ENCODE peak calls at places on chromosomes 3 and 15, in ten cellular contexts. Z is AG04450, V is lower lobe of right lung, N is activated B cell treated with CpG ODN at 0.5 μM for 24 hours, E is endothelial cell, F is AG10803, H is fibroblast of pulmonary artery, A is BJ, L is type B pancreatic cell, O is GM23338. S is an unnamed sample.

GRCh38 chr3:107198522-107199271 is 178.5 kb upstream of the CCDC54 start:
- DNase-seq in A (no peak), L (no peak), F (peak), O (no peak), N (no peak), Z (peak), V (no peak), E (no peak), H (peak), S (no peak)

GRCh38 chr15:71105444-71105843 is 9.8 kb upstream of the THSD4 start:
- DNase-seq in O (no peak), H (no peak), F (no peak), A (no peak), V (no peak), L (no peak), Z (no peak), N (no peak), E (no peak), S (no peak)

GRCh38 chr3:139982404-139982803 is 47.4 kb downstream of the CLSTN2 start:
- DNase-seq in A (no peak), L (no peak), E (no peak), N (no peak), F (no peak), O (peak), H (no peak), Z (no peak), V (no peak), S (no peak)

GRCh38 chr3:44419159-44419922 is 58.1 kb downstream of the ZNF445 start:
- DNase-seq in N (no peak), E (no peak), V (no peak), L (no peak), F (no peak), H (no peak), A (no peak), O (no peak), Z (no peak), S (no peak)

GRCh38 chr3:137000039-137000438 is 42.3 kb downstream of the IL20RB start:
- DNase-seq in F (no peak), O (no peak), V (no peak), L (no peak), E (no peak), H (no peak), N (no peak), A (no peak), Z (no peak), S (no peak)

GRCh38 chr3:129530331-129530761 is 1.9 kb downstream of the RHO start:
- DNase-seq in Z (peak), A (no peak), L (no peak), V (no peak), E (no peak), F (peak), H (peak), N (no peak), O (peak), S (no peak)

GRCh38 chr3:179318876-179319275 is 4.0 kb upstream of the ZNF639 start:
- DNase-seq in Z (no peak), O (no peak), H (no peak), A (no peak), N (no peak), E (no peak), L (no peak), F (no peak), V (no peak), S (no peak)

GRCh38 chr3:24683511-24684384 is 189.1 kb upstream of the THRB start:
- DNase-seq in A (no peak), L (no peak), O (peak), E (peak), Z (peak), F (peak), V (no peak), N (no peak), H (peak), S (no peak)

GRCh38 chr15:88048759-88049158 is 207.8 kb downstream of the NTRK3 start:
- DNase-seq in V (no peak), O (no peak), H (no peak), E (no peak), N (no peak), A (no peak), F (no peak), L (no peak), Z (no peak), S (no peak)

GRCh38 chr3:124217542-124217941 is 225.6 kb upstream of the ROPN1 start:
- DNase-seq in O (peak), E (peak), V (no peak), H (peak), L (peak), Z (peak), N (no peak), A (no peak), F (peak), S (peak)

GRCh38 chr15:94105760-94106159 is 125.6 kb upstream of the MCTP2 start:
- DNase-seq in E (no peak), O (peak), H (no peak), V (no peak), L (no peak), N (no peak), F (no peak), Z (no peak), A (no peak), S (no peak)

GRCh38 chr15:77352932-77353331 is 67.0 kb downstream of the PEAK1 start:
- DNase-seq in Z (no peak), N (no peak), V (no peak), L (no peak), H (no peak), F (peak), O (no peak), E (no peak), A (no peak), S (no peak)

GRCh38 chr15:38254065-38254883 is 1.6 kb downstream of the SPRED1 start:
- DNase-seq in Z (no peak), N (no peak), A (no peak), O (no peak), E (peak), H (peak), F (peak), L (no peak), V (peak), S (no peak)

GRCh38 chr3:181311186-181311585 is 321.6 kb upstream of the DNAJC19 start:
- DNase-seq in H (no peak), O (no peak), N (no peak), F (no peak), E (no peak), L (no peak), Z (no peak), A (no peak), V (no peak), S (no peak)

GRCh38 chr3:134239538-134239937 is 11.1 kb downstream of the RYK start:
- DNase-seq in F (no peak), E (no peak), A (no peak), N (no peak), O (no peak), H (no peak), V (no peak), Z (no peak), L (no peak), S (no peak)

GRCh38 chr3:159765025-159765859 is 223.4 kb upstream of the IL12A start:
- DNase-seq in Z (peak), F (peak), N (no peak), E (peak), O (peak), A (peak), V (peak), L (no peak), H (peak), S (peak)

GRCh38 chr15:84034831-84035753 is 200.5 kb upstream of the GOLGA6L4 start:
- DNase-seq in N (no peak), A (no peak), E (peak), F (peak), O (peak), V (no peak), Z (peak), H (peak), L (no peak), S (no peak)

GRCh38 chr3:19946832-19947548 is at the start of gene RAB5A:
- DNase-seq in A (peak), H (peak), N (peak), E (peak), V (peak), F (peak), Z (peak), O (peak), L (peak), S (peak)

GRCh38 chr3:19948192-19948591 is 1.3 kb downstream of the RAB5A start:
- DNase-seq in O (no peak), H (no peak), Z (no peak), L (no peak), A (no peak), N (no peak), F (no peak), E (no peak), V (no peak), S (no peak)

GRCh38 chr3:19947549-19948071 is 713 bp downstream of the RAB5A start:
- DNase-seq in Z (no peak), A (no peak), N (peak), L (peak), O (peak), E (peak), V (peak), H (peak), F (peak), S (no peak)

GRCh38 chr3:19946291-19946831 is 536 bp upstream of the RAB5A start:
- DNase-seq in V (no peak), E (no peak), L (no peak), A (no peak), H (no peak), O (no peak), Z (no peak), F (no peak), N (no peak), S (no peak)

DNA sequence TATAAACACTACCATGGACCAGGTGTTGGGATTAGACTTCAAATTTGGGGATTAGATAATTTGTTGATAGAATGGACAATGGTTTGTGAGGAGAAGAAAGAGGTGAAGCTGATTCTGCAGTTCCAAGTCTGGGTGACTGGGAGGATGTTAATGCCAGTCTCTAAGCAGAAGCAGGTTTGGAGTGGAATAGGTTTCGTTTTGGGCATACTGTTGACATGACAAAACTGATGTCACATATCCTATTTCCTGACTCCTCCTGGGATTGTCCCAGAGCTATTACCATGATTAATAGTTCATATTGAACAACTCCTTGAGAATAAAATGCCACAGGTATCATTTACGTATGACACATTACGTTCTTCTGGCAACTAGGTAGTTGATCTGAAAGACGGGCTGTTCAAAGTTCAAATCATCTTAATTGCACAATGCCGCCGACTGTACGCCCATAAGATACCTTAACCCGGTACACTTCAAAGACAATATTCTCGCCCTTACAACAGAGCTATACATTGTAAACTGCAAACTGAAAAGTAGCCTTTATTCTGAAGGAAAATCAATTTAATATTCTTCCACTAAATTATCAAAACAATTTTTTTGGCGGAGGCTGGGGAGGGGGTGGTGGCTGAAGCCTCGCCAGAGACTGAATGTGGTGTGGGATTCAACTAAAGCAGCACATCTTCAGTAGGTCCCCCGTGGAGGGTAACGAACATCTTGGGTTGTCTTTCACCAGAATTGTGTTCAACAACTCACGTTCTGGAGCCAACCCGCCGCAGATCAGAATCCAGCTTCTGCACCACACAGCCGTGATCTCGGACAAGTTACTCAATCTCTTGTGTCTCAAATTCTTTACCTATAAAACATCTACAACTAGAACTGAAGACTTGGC is 1.2 kb upstream of the RAB5A start:
- DNase-seq in Z (no peak), L (no peak), O (no peak), V (no peak), N (no peak), E (no peak), A (no peak), F (peak), H (no peak), S (no peak)
- TF ChIP-seq CTCF in Z (no peak), L (no peak), O (no peak), V (no peak), N (no peak), E (no peak), A (no peak), F (no peak), H (no peak), S (no peak)

GRCh38 chr15:89860446-89860845 is 33.3 kb downstream of the AP3S2 start:
- DNase-seq in A (no peak), H (no peak), E (no peak), L (no peak), O (no peak), N (no peak), F (no peak), Z (no peak), V (no peak), S (no peak)

GRCh38 chr15:89860851-89861360 is 32.9 kb downstream of the AP3S2 start:
- DNase-seq in E (no peak), Z (no peak), L (no peak), O (no peak), A (no peak), H (no peak), F (no peak), V (no peak), N (no peak), S (no peak)

GRCh38 chr15:89855948-89856347 is 37.8 kb downstream of the AP3S2 start:
- DNase-seq in A (no peak), E (no peak), N (no peak), Z (no peak), O (no peak), H (no peak), F (no peak), L (no peak), V (no peak), S (no peak)

GRCh38 chr15:89858661-89859458 is 34.9 kb downstream of the AP3S2 start:
- DNase-seq in N (no peak), Z (no peak), O (no peak), V (no peak), E (no peak), H (no peak), A (no peak), L (no peak), F (no peak), S (no peak)

DNA sequence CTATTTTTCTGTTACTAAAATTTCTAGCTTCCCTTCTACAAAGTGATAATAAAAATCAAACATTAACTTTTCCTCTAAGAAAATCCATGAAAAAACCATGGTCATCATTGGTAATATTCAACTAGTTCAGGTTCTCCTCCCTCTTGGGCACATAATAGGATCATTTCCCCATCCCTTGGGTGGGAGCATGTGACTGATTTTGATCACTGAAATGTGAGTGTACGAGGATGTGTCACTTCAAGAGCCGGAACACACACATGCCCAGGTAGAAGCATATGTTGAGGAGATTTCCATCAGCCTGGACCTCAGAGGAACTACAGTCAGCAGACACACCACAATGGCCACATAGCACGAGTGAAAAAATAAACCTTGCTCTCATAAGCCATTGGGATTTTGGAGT is 36.1 kb downstream of the AP3S2 start:
- DNase-seq in L (no peak), F (no peak), Z (no peak), O (no peak), A (no peak), H (no peak), N (no peak), E (no peak), V (no peak), S (no peak)
- TF ChIP-seq CTCF in L (no peak), F (no peak), Z (no peak), O (no peak), A (no peak), H (no peak), N (no peak), E (no peak), V (no peak), S (no peak)

DNA sequence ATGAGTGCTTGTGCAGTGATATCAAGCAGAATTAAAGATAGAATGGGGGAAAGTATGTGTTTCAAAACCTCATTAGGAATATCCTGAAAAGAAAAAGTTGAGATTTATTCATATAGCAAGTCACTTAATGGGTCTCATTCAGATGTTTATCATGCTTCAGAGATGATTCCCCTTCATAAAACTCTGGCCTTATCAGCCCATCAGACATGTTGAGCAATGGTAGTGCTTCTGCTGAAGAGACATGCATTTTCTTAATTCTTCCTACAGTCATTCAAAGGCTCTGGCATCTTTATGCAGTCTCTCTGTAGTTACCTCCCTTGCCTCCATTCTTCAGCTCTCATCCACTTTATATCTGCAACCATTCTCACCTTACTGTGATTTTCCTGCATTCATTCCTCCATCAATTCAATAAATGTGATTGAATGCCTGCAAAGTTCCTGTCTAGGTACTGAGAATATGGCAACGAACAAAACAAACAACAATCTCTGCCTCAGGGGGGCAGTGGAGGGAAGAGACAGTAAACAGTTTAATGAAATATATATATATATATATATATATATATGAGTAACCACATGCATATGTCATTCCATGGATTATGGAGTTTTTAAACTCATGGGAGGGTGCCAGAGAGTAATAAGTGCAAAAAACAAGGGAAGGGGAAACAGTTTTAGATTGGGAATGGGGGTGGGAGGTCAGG is 138.5 kb downstream of the NECTIN3 start:
- DNase-seq in H (peak), E (no peak), A (peak), Z (no peak), F (peak), V (no peak), L (no peak), N (no peak), O (peak), S (no peak)
- TF ChIP-seq CTCF in H (peak), E (no peak), A (peak), Z (peak), F (peak), V (no peak), L (no peak), N (no peak), O (no peak), S (no peak)

GRCh38 chr3:138112362-138112761 is 3.0 kb downstream of the DZIP1L start:
- DNase-seq in N (no peak), H (no peak), A (no peak), Z (no peak), E (no peak), O (no peak), F (no peak), L (no peak), V (no peak), S (no peak)

GRCh38 chr3:138118863-138119766 is 3.7 kb upstream of the DZIP1L start:
- DNase-seq in A (no peak), L (peak), F (peak), H (peak), V (peak), N (peak), O (peak), Z (peak), E (peak), S (no peak)

GRCh38 chr3:138113309-138113708 is 2.1 kb downstream of the DZIP1L start:
- DNase-seq in F (peak), N (no peak), H (no peak), Z (no peak), L (no peak), V (no peak), E (no peak), A (no peak), O (peak), S (no peak)

GRCh38 chr3:138114431-138114918 is 933 bp downstream of the DZIP1L start:
- DNase-seq in N (no peak), L (no peak), O (peak), H (peak), F (peak), A (no peak), E (peak), Z (no peak), V (no peak), S (no peak)

DNA sequence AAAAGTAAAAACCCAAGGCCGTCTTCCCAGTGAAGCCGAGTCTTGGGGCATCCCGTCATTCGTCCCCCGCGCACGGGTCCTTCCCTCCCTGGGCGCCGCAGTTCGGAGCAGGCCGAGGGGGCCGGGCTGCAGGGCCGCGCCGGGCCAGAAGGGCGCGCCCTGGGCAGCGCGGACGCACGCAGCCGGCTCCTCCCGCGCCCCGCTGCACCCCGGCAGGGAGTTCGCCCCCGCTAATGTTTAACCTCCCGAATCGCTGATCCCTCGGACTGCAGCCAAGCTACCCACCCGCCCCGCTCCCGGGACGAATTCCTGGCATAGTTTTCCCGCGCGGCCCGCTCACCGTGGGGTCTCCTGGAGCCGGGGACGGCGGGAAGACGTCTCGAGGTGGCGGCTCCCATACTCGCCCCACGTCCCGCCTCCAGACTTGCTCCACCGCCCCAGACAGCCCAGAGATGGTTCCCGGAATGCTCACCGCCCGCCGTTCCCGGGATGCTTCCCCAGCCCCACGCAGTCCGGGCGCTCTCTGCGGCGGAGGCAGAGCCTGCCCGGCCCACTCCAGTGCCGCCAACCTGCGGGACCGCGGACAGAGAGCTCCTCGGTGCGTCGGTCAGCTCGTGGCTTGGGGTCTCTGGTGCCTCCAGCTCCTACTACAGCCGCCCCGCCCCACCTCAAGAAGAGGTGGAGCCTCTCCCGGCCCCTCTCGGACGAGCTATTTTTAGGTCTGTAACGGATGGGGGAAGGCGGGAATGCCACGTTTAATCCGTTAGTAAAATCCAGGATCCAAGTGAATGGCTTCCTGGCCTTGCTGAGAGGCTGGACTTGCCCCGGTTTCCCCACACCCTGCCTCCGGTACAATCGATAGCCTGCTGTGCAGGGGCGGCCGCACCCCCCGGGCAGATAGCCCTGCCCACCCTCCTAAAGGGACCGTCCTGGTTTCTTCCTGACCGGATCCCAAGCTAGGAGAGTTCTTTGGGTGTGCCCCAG is at the start of gene DZIP1L:
- DNase-seq in Z (peak), H (peak), A (no peak), L (peak), O (peak), E (peak), N (peak), V (peak), F (peak), S (peak)
- TF ChIP-seq CTCF in Z (peak), H (no peak), A (peak), L (peak), O (peak), E (peak), N (no peak), V (peak), F (no peak), S (no peak)

S was measured in mesothelial cell of epicardium.